ENCODE peak calls at places on chromosome 3, in seven cellular contexts. E is AG09319; O is fibroblast of the aortic adventitia; X is mammary epithelial cell; Y is nephron progenitor cell; D is activated CD4-positive, alpha-beta memory T cell treated with anti-CD3 and anti-CD28 coated beads, Interleukin-2, amount 10 ng/mL, durations not matched to agents 7 days and 5 days; I is fibroblast of pulmonary artery. F is an unnamed sample.
A peak's percentile ranks its signal among the peaks of the same experiment; 100 is the strongest.

GRCh38 chr3:152405915-152406802 is 137.4 kb downstream of the MBNL1 start:
- DNase-seq in E (peak; percentile 81), O (peak; percentile 94), X (peak; percentile 77), Y (peak; percentile 1), D (no peak), I (peak; percentile 96), F (peak; percentile 67)

GRCh38 chr3:73694988-73695757 is 70.4 kb upstream of the PDZRN3 start:
- DNase-seq in E (no peak), O (no peak), X (no peak), Y (no peak), D (no peak), I (no peak), F (no peak)

GRCh38 chr3:113637756-113638155 is 58.7 kb downstream of the USF3 start:
- DNase-seq in E (no peak), O (no peak), X (no peak), Y (no peak), D (no peak), I (no peak), F (no peak)

GRCh38 chr3:183698760-183699159 is 1.2 kb downstream of the YEATS2 start:
- DNase-seq in E (no peak), O (peak; percentile 49), X (no peak), Y (no peak), D (no peak), I (peak; percentile 40), F (peak; percentile 15)

GRCh38 chr3:53682807-53683206 is 163.4 kb downstream of the CHDH start:
- DNase-seq in E (no peak), O (no peak), X (no peak), Y (no peak), D (no peak), I (no peak), F (no peak)

GRCh38 chr3:32310918-32311839 is 72.7 kb downstream of the CMTM8 start:
- DNase-seq in E (no peak), O (no peak), X (no peak), Y (no peak), D (no peak), I (no peak), F (no peak)

GRCh38 chr3:11282250-11283125 is 10.3 kb downstream of the ATG7 start:
- DNase-seq in E (no peak), O (peak; percentile 73), X (no peak), Y (no peak), D (no peak), I (peak; percentile 38), F (no peak)

GRCh38 chr3:194906229-194906629 is 220.5 kb downstream of the FAM43A start:
- DNase-seq in E (no peak), O (peak; percentile 9), X (peak; percentile 71), Y (no peak), D (no peak), I (peak; percentile 75), F (peak; percentile 82)

GRCh38 chr3:4898454-4899313 is 80.6 kb upstream of the BHLHE40 start:
- DNase-seq in E (no peak), O (peak; percentile 23), X (peak; percentile 38), Y (no peak), D (peak; percentile 29), I (no peak), F (peak; percentile 55)

GRCh38 chr3:185693985-185694675 is 108.0 kb downstream of the SENP2 start:
- DNase-seq in E (no peak), O (peak; percentile 68), X (peak; percentile 40), Y (no peak), D (no peak), I (peak; percentile 54), F (peak; percentile 30)

GRCh38 chr3:15241341-15241740 is 35.3 kb downstream of the CAPN7 start:
- DNase-seq in E (no peak), O (peak; percentile 31), X (no peak), Y (peak; percentile 17), D (peak; percentile 56), I (peak; percentile 31), F (peak; percentile 34)

GRCh38 chr3:37901721-37902120 is 40.0 kb downstream of the CTDSPL start:
- DNase-seq in E (no peak), O (no peak), X (no peak), Y (no peak), D (no peak), I (no peak), F (no peak)

GRCh38 chr3:20657566-20657965 is 471.6 kb upstream of the SGO1 start:
- DNase-seq in E (no peak), O (no peak), X (no peak), Y (no peak), D (no peak), I (no peak), F (no peak)

GRCh38 chr3:39209329-39209970 is 17.1 kb upstream of the XIRP1 start:
- DNase-seq in E (no peak), O (no peak), X (no peak), Y (no peak), D (no peak), I (no peak), F (no peak)

GRCh38 chr3:147298511-147298982 is 107.8 kb downstream of the ZIC4 start:
- DNase-seq in E (peak; percentile 98), O (peak; percentile 100), X (peak; percentile 76), Y (no peak), D (no peak), I (peak; percentile 95), F (peak; percentile 57)

GRCh38 chr3:184832903-184833302 is 20.9 kb downstream of the VPS8 start:
- DNase-seq in E (no peak), O (no peak), X (no peak), Y (no peak), D (no peak), I (no peak), F (no peak)

GRCh38 chr3:122992628-122993570 is 34.7 kb downstream of the SEMA5B start:
- DNase-seq in E (no peak), O (peak; percentile 16), X (no peak), Y (no peak), D (no peak), I (no peak), F (no peak)

GRCh38 chr3:143847787-143848631 is at the start of gene SLC9A9:
- DNase-seq in E (peak; percentile 49), O (peak; percentile 79), X (peak; percentile 78), Y (peak; percentile 6), D (peak; percentile 53), I (peak; percentile 73), F (peak; percentile 45)

GRCh38 chr3:8532251-8532831 is 30.7 kb downstream of the LMCD1 start:
- DNase-seq in E (no peak), O (peak; percentile 64), X (no peak), Y (no peak), D (no peak), I (no peak), F (peak; percentile 80)

GRCh38 chr3:151011427-151011826 is 38.9 kb upstream of the CLRN1 start:
- DNase-seq in E (no peak), O (peak; percentile 27), X (peak; percentile 53), Y (no peak), D (no peak), I (peak; percentile 32), F (peak; percentile 40)

GRCh38 chr3:42451546-42452230 is 41.3 kb upstream of the LYZL4 start:
- DNase-seq in E (no peak), O (peak; percentile 18), X (no peak), Y (no peak), D (no peak), I (peak; percentile 51), F (no peak)

F was measured in PC-3.